ENCODE peak calls at places on chromosomes 1 and 21, in seven cellular contexts. W is activated CD4-positive, alpha-beta T cell treated with anti-CD3 and anti-CD28 coated beads, Interleukin-2, amount 50 U/mL, for 24 hours; C is ovary; N is activated naive CD4-positive, alpha-beta T cell; T is stimulated activated CD4-positive, alpha-beta T cell treated with anti-CD3 and anti-CD28 coated beads, Interleukin-2, amount 100 ng/mL, for 48 hours; X is PC-3; A is NCI-H446. G is an unnamed sample.
A peak's percentile ranks its signal among the peaks of the same experiment; 100 is the strongest.

GRCh38 chr1:109788695-109789521 is 25.2 kb upstream of the EPS8L3 start:
- DNase-seq in W (no peak), C (peak; percentile 4), N (no peak), T (no peak), X (peak; percentile 39), A (no peak), G (no peak)

GRCh38 chr1:94068096-94068830 is 52.7 kb downstream of the ABCA4 start:
- DNase-seq in W (no peak), C (no peak), N (no peak), T (no peak), X (peak; percentile 95), A (no peak), G (no peak)

GRCh38 chr21:26137379-26138060 is 33.0 kb downstream of the APP start:
- DNase-seq in W (no peak), C (no peak), N (no peak), T (no peak), X (peak; percentile 43), A (no peak), G (no peak)

GRCh38 chr1:154773551-154773950 is 96.5 kb downstream of the KCNN3 start:
- DNase-seq in W (no peak), C (no peak), N (no peak), T (no peak), X (no peak), A (peak; percentile 36), G (no peak)

GRCh38 chr21:21682172-21682571 is 684.0 kb downstream of the NCAM2 start:
- DNase-seq in W (no peak), C (no peak), N (no peak), T (no peak), X (peak; percentile 52), A (no peak), G (no peak)

GRCh38 chr1:185400057-185400456 is 83.0 kb upstream of the IVNS1ABP start:
- DNase-seq in W (no peak), C (no peak), N (no peak), T (no peak), X (peak; percentile 71), A (no peak), G (no peak)

GRCh38 chr1:54545916-54546635 is 2.0 kb upstream of the ACOT11 start:
- DNase-seq in W (no peak), C (no peak), N (no peak), T (no peak), X (no peak), A (no peak), G (no peak)

GRCh38 chr1:178683304-178683703 is 41.7 kb upstream of the RALGPS2 start:
- DNase-seq in W (no peak), C (no peak), N (no peak), T (no peak), X (no peak), A (no peak), G (no peak)

GRCh38 chr21:46297311-46298082 is 11.4 kb downstream of the YBEY start:
- DNase-seq in W (no peak), C (peak; percentile 43), N (no peak), T (no peak), X (no peak), A (no peak), G (no peak)

GRCh38 chr1:25169610-25170009 is 62.7 kb downstream of the SYF2 start:
- DNase-seq in W (no peak), C (no peak), N (no peak), T (no peak), X (no peak), A (no peak), G (no peak)

GRCh38 chr21:46183910-46184624 is at the start of gene SPATC1L:
- DNase-seq in W (peak; percentile 14), C (peak; percentile 83), N (no peak), T (peak; percentile 22), X (peak; percentile 63), A (peak; percentile 64), G (no peak)

GRCh38 chr1:2438641-2439040 is 26.3 kb upstream of the PEX10 start:
- DNase-seq in W (no peak), C (no peak), N (no peak), T (no peak), X (no peak), A (no peak), G (no peak)

GRCh38 chr1:247962911-247963588 is 2.0 kb upstream of the OR2AK2 start:
- DNase-seq in W (no peak), C (no peak), N (no peak), T (no peak), X (no peak), A (no peak), G (no peak)

GRCh38 chr1:193579323-193579722 is 392.9 kb upstream of the B3GALT2 start:
- DNase-seq in W (no peak), C (no peak), N (no peak), T (no peak), X (no peak), A (no peak), G (no peak)